ENCODE peak calls at places on chromosomes 13 and 19, in nine cellular contexts. I, G, N, S, U, Y, B, C and F are unnamed samples.

GRCh38 chr19:41219924-41220567 is 1.0 kb downstream of the AXL start:
- DNase-seq in N (peak; percentile 73), C (no peak), Y (peak; percentile 25), B (peak; percentile 63), U (no peak), I (no peak), S (no peak), G (no peak), F (peak; percentile 43)

GRCh38 chr19:46859637-46860124 is 1.1 kb upstream of the ARHGAP35 start:
- DNase-seq in C (peak; percentile 60), G (peak; percentile 65), B (no peak), Y (peak; percentile 62), S (no peak), I (peak; percentile 76), U (peak; percentile 87), N (peak; percentile 83), F (peak; percentile 93)

GRCh38 chr13:99971576-99972189 is at the start of gene ZIC5:
- DNase-seq in I (no peak), B (peak; percentile 80), U (peak; percentile 72), Y (no peak), G (no peak), S (no peak), C (no peak), N (no peak), F (no peak)

GRCh38 chr13:23574421-23574820 is 4.2 kb downstream of the TNFRSF19 start:
- DNase-seq in C (no peak), U (no peak), I (no peak), B (no peak), G (no peak), S (no peak), N (no peak), Y (no peak), F (no peak)

GRCh38 chr19:46069841-46070341 is 29.1 kb upstream of the IGFL4 start:
- DNase-seq in Y (no peak), B (no peak), I (no peak), C (no peak), G (no peak), U (no peak), S (no peak), N (no peak), F (peak; percentile 50)

GRCh38 chr13:95552539-95553270 is at the start of gene CLDN10:
- DNase-seq in S (no peak), G (peak; percentile 85), I (no peak), Y (no peak), B (peak; percentile 75), C (no peak), U (no peak), N (peak; percentile 58), F (no peak)

GRCh38 chr13:40624338-40624737 is 42.1 kb downstream of the FOXO1 start:
- DNase-seq in C (no peak), Y (no peak), N (no peak), B (no peak), S (no peak), I (no peak), U (no peak), G (no peak), F (peak; percentile 64)

GRCh38 chr19:19405919-19406877 is 723 bp downstream of the GATAD2A start:
- DNase-seq in S (no peak), U (no peak), G (peak; percentile 61), Y (peak; percentile 57), B (peak; percentile 94), C (peak; percentile 40), N (peak; percentile 75), I (no peak), F (no peak)

GRCh38 chr13:50990540-50991506 is 81.2 kb downstream of the RNASEH2B start:
- DNase-seq in S (no peak), C (peak; percentile 13), G (peak; percentile 23), B (no peak), Y (peak; percentile 32), U (no peak), I (no peak), N (no peak), F (peak; percentile 41)

GRCh38 chr13:44758595-44759221 is 182.6 kb upstream of the TSC22D1 start:
- DNase-seq in G (peak; percentile 26), U (no peak), S (no peak), I (no peak), C (no peak), Y (peak; percentile 20), N (no peak), B (no peak), F (no peak)

GRCh38 chr19:58513213-58513693 is 1.5 kb upstream of the SLC27A5 start:
- DNase-seq in I (no peak), U (no peak), C (no peak), B (no peak), Y (no peak), N (no peak), S (no peak), G (no peak), F (peak; percentile 66)

GRCh38 chr19:58515259-58515658 is 3.5 kb upstream of the SLC27A5 start:
- DNase-seq in U (no peak), N (no peak), Y (no peak), B (no peak), C (no peak), I (no peak), G (no peak), S (no peak), F (no peak)

GRCh38 chr19:58514564-58515020 is 2.8 kb upstream of the SLC27A5 start:
- DNase-seq in G (no peak), N (no peak), U (no peak), I (no peak), C (no peak), Y (no peak), S (no peak), B (no peak), F (no peak)

GRCh38 chr19:58511353-58512208 is at the start of gene SLC27A5:
- DNase-seq in C (no peak), B (peak; percentile 76), Y (peak; percentile 56), I (no peak), U (no peak), N (no peak), S (no peak), G (no peak), F (no peak)

GRCh38 chr19:58513694-58514563 is 2.1 kb upstream of the SLC27A5 start:
- DNase-seq in G (peak; percentile 92), I (peak; percentile 91), N (peak; percentile 95), U (peak; percentile 67), C (peak; percentile 93), Y (peak; percentile 94), B (peak; percentile 99), S (no peak), F (peak; percentile 93)
- H3K4me3 ChIP-seq in G (peak overlapping the region; percentile 2), I (peak overlapping the region; percentile 54), N (peak overlapping the region; percentile 50), U (peak overlapping the region; percentile 44), C (no peak overlapping the region), Y (peak overlapping the region; percentile 15), B (peak overlapping the region; percentile 41), S (peak overlapping the region; percentile 48), F (no peak overlapping the region)

DNA sequence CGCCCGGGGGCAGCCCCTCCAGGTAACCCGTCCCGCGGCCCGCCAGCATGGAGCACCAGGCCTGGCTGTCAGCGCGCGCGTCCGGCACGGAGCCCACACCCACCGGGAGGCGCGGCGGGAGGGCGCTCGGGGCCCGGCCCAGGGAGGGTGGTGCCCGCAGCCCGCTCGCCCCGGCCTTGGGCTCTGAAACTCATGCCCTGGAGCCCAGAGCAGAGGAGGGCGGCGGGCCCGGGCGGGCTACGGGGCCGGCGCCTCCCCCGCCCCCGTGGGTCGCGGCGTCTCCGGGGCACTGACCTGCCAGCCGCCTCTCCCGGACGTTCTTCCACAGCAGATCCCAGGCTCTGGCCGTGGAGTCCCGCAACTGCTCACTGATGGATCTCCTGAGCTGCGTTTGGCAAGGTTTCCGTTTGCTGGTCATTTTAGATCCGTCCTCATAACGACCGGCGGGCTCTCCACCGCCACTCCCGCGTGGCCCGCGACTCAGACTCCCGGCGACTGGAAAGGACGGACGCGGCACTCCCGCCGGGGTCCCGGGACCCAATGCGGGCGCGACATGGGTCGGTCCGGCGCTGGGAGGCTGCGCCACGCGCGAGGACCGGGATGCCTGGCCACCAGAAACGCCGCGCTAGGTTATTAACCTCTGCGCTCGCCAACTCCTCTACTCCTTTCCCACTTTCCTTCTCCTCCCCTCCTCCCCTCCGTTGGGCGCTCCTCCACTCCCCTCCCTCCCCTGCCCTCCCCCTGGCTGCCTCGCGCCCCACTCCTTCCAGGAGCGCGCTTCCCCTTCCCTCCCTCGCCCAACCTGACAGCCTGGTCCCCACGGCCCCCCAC is 64.7 kb upstream of the STARD13 start:
- DNase-seq in N (peak; percentile 84), B (peak; percentile 93), C (peak; percentile 76), I (peak; percentile 61), Y (peak; percentile 60), S (no peak), U (peak; percentile 7), G (peak; percentile 77), F (peak; percentile 70)
- TF ChIP-seq POLR2A in N (no peak), B (no peak), C (peak; percentile 57), I (peak; percentile 10), Y (peak; percentile 23), S (peak; percentile 3), U (no peak), G (peak; percentile 37), F (peak; percentile 20)

GRCh38 chr13:70792121-70792520 is 683.9 kb upstream of the KLHL1 start:
- DNase-seq in N (no peak), I (no peak), B (no peak), Y (no peak), U (no peak), G (no peak), S (no peak), C (no peak), F (no peak)
- TF ChIP-seq CTCF in N (no peak), I (no peak), B (no peak), Y (no peak), U (no peak), G (no peak), S (no peak), C (no peak), F (no peak)

GRCh38 chr19:56113071-56113632 is 7.9 kb downstream of the ZNF787 start:
- DNase-seq in B (no peak), N (no peak), I (no peak), U (no peak), Y (no peak), G (no peak), C (no peak), S (no peak), F (no peak)

GRCh38 chr19:56111601-56112312 is 9.3 kb downstream of the ZNF787 start:
- DNase-seq in G (peak; percentile 42), C (no peak), U (no peak), S (no peak), I (no peak), Y (peak; percentile 86), N (no peak), B (peak; percentile 69), F (peak; percentile 81)

GRCh38 chr19:56114051-56114694 is 6.9 kb downstream of the ZNF787 start:
- DNase-seq in N (no peak), B (no peak), C (no peak), U (no peak), I (no peak), S (no peak), G (no peak), Y (no peak), F (no peak)

GRCh38 chr19:56110515-56111448 is 10.3 kb downstream of the ZNF787 start:
- DNase-seq in G (peak; percentile 68), S (no peak), I (no peak), Y (peak; percentile 40), B (peak; percentile 68), C (peak; percentile 64), N (no peak), U (no peak), F (peak; percentile 89)

DNA sequence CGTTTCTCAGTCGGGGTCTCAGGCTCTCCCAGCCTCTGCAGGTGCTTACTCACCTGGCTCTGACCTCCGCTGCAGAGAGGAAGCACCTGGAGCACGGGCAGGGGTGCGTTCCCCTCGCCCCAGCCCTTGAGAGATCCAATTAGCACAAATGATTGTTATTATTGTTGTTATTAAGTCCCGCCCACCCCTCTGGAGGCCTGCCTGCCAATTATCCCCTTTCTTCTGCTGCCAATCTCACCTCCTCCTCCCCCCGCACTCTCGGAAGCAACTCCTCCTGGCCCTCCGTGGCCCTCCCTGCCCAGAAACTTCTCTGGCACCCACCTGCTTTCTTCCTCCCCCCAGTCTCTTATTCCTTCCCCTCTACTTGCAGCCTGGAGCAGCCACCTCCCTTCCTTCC is 8.8 kb downstream of the ZNF787 start:
- DNase-seq in I (no peak), G (no peak), B (no peak), C (no peak), U (no peak), N (no peak), Y (no peak), S (no peak), F (no peak)
- H3K4me3 ChIP-seq in I (no peak overlapping the region), G (no peak overlapping the region), B (no peak overlapping the region), C (no peak overlapping the region), U (no peak overlapping the region), N (no peak overlapping the region), Y (no peak overlapping the region), S (no peak overlapping the region), F (no peak overlapping the region)